ENCODE peak calls at places on chromosome 2, in ten cellular contexts. One of them, this sample, is unnamed.

GRCh38 chr2:10452334-10452733 is 4.2 kb upstream of the ODC1 start:
- DNase-seq in H9: no peak
- DNase-seq in H7: peak; percentile 21
- DNase-seq in amniotic stem cell: no peak
- DNase-seq in stimulated activated CD4-positive, alpha-beta T cell treated with anti-CD3 and anti-CD28 coated beads, Interleukin-4, amount 100 ng/mL, for 4 hours: no peak
- DNase-seq in brain pericyte: no peak
- DNase-seq in AG10803: peak; percentile 78
- DNase-seq in cardiac fibroblast: peak; percentile 76
- DNase-seq in ELR: peak; percentile 95
- DNase-seq in fibroblast of villous mesenchyme: peak; percentile 44
- DNase-seq in this sample: no peak

GRCh38 chr2:165634855-165635254 is 159.2 kb downstream of the GALNT3 start:
- DNase-seq in H9: peak; percentile 69
- DNase-seq in H7: peak; percentile 22
- DNase-seq in amniotic stem cell: no peak
- DNase-seq in stimulated activated CD4-positive, alpha-beta T cell treated with anti-CD3 and anti-CD28 coated beads, Interleukin-4, amount 100 ng/mL, for 4 hours: no peak
- DNase-seq in brain pericyte: peak; percentile 92
- DNase-seq in AG10803: peak; percentile 1
- DNase-seq in cardiac fibroblast: peak; percentile 73
- DNase-seq in ELR: no peak
- DNase-seq in fibroblast of villous mesenchyme: peak; percentile 28
- DNase-seq in this sample: peak; percentile 81

GRCh38 chr2:59790186-59791142 is 763.0 kb downstream of the BCL11A start:
- DNase-seq in H9: no peak
- DNase-seq in H7: no peak
- DNase-seq in amniotic stem cell: no peak
- DNase-seq in stimulated activated CD4-positive, alpha-beta T cell treated with anti-CD3 and anti-CD28 coated beads, Interleukin-4, amount 100 ng/mL, for 4 hours: no peak
- DNase-seq in brain pericyte: no peak
- DNase-seq in AG10803: no peak
- DNase-seq in cardiac fibroblast: no peak
- DNase-seq in ELR: no peak
- DNase-seq in fibroblast of villous mesenchyme: no peak
- DNase-seq in this sample: no peak

GRCh38 chr2:67522154-67522553 is 125.0 kb downstream of the ETAA1 start:
- DNase-seq in H9: no peak
- DNase-seq in H7: no peak
- DNase-seq in amniotic stem cell: no peak
- DNase-seq in stimulated activated CD4-positive, alpha-beta T cell treated with anti-CD3 and anti-CD28 coated beads, Interleukin-4, amount 100 ng/mL, for 4 hours: no peak
- DNase-seq in brain pericyte: no peak
- DNase-seq in AG10803: no peak
- DNase-seq in cardiac fibroblast: no peak
- DNase-seq in ELR: peak; percentile 2
- DNase-seq in fibroblast of villous mesenchyme: peak; percentile 61
- DNase-seq in this sample: no peak

GRCh38 chr2:138777996-138778395 is 2.2 kb downstream of the NXPH2 start:
- DNase-seq in H9: peak; percentile 71
- DNase-seq in H7: peak; percentile 63
- DNase-seq in amniotic stem cell: no peak
- DNase-seq in stimulated activated CD4-positive, alpha-beta T cell treated with anti-CD3 and anti-CD28 coated beads, Interleukin-4, amount 100 ng/mL, for 4 hours: no peak
- DNase-seq in brain pericyte: no peak
- DNase-seq in AG10803: peak; percentile 17
- DNase-seq in cardiac fibroblast: peak; percentile 22
- DNase-seq in ELR: peak; percentile 46
- DNase-seq in fibroblast of villous mesenchyme: peak; percentile 3
- DNase-seq in this sample: no peak

GRCh38 chr2:210287301-210287700 is 27.7 kb downstream of the MYL1 start:
- DNase-seq in H9: no peak
- DNase-seq in H7: no peak
- DNase-seq in amniotic stem cell: no peak
- DNase-seq in stimulated activated CD4-positive, alpha-beta T cell treated with anti-CD3 and anti-CD28 coated beads, Interleukin-4, amount 100 ng/mL, for 4 hours: no peak
- DNase-seq in brain pericyte: no peak
- DNase-seq in AG10803: no peak
- DNase-seq in cardiac fibroblast: no peak
- DNase-seq in ELR: no peak
- DNase-seq in fibroblast of villous mesenchyme: no peak
- DNase-seq in this sample: no peak

GRCh38 chr2:161436411-161436810 is 20.3 kb downstream of the TBR1 start:
- DNase-seq in H9: no peak
- DNase-seq in H7: no peak
- DNase-seq in amniotic stem cell: peak; percentile 55
- DNase-seq in stimulated activated CD4-positive, alpha-beta T cell treated with anti-CD3 and anti-CD28 coated beads, Interleukin-4, amount 100 ng/mL, for 4 hours: no peak
- DNase-seq in brain pericyte: no peak
- DNase-seq in AG10803: peak; percentile 89
- DNase-seq in cardiac fibroblast: peak; percentile 62
- DNase-seq in ELR: peak; percentile 91
- DNase-seq in fibroblast of villous mesenchyme: peak; percentile 53
- DNase-seq in this sample: no peak

GRCh38 chr2:1687254-1687653 is 57.1 kb downstream of the PXDN start:
- DNase-seq in H9: no peak
- DNase-seq in H7: peak; percentile 47
- DNase-seq in amniotic stem cell: no peak
- DNase-seq in stimulated activated CD4-positive, alpha-beta T cell treated with anti-CD3 and anti-CD28 coated beads, Interleukin-4, amount 100 ng/mL, for 4 hours: no peak
- DNase-seq in brain pericyte: no peak
- DNase-seq in AG10803: no peak
- DNase-seq in cardiac fibroblast: no peak
- DNase-seq in ELR: peak; percentile 23
- DNase-seq in fibroblast of villous mesenchyme: no peak
- DNase-seq in this sample: no peak

GRCh38 chr2:65458999-65459398 is 26.6 kb upstream of the SPRED2 start:
- DNase-seq in H9: no peak
- DNase-seq in H7: no peak
- DNase-seq in amniotic stem cell: no peak
- DNase-seq in stimulated activated CD4-positive, alpha-beta T cell treated with anti-CD3 and anti-CD28 coated beads, Interleukin-4, amount 100 ng/mL, for 4 hours: no peak
- DNase-seq in brain pericyte: peak; percentile 5
- DNase-seq in AG10803: no peak
- DNase-seq in cardiac fibroblast: no peak
- DNase-seq in ELR: peak; percentile 49
- DNase-seq in fibroblast of villous mesenchyme: no peak
- DNase-seq in this sample: no peak

GRCh38 chr2:28274911-28275685 is 117.6 kb upstream of the FOSL2 start:
- DNase-seq in H9: peak; percentile 47
- DNase-seq in H7: peak; percentile 14
- DNase-seq in amniotic stem cell: peak; percentile 60
- DNase-seq in stimulated activated CD4-positive, alpha-beta T cell treated with anti-CD3 and anti-CD28 coated beads, Interleukin-4, amount 100 ng/mL, for 4 hours: no peak
- DNase-seq in brain pericyte: peak; percentile 73
- DNase-seq in AG10803: peak; percentile 75
- DNase-seq in cardiac fibroblast: peak; percentile 90
- DNase-seq in ELR: peak; percentile 97
- DNase-seq in fibroblast of villous mesenchyme: peak; percentile 96
- DNase-seq in this sample: no peak

GRCh38 chr2:105873721-105874120 is 129.0 kb downstream of the NCK2 start:
- DNase-seq in H9: no peak
- DNase-seq in H7: peak; percentile 80
- DNase-seq in amniotic stem cell: no peak
- DNase-seq in stimulated activated CD4-positive, alpha-beta T cell treated with anti-CD3 and anti-CD28 coated beads, Interleukin-4, amount 100 ng/mL, for 4 hours: peak; percentile 67
- DNase-seq in brain pericyte: peak; percentile 13
- DNase-seq in AG10803: peak; percentile 37
- DNase-seq in cardiac fibroblast: peak; percentile 72
- DNase-seq in ELR: peak; percentile 86
- DNase-seq in fibroblast of villous mesenchyme: peak; percentile 72
- DNase-seq in this sample: no peak

GRCh38 chr2:151758744-151759143 is 24.5 kb upstream of the NEB start:
- DNase-seq in H9: no peak
- DNase-seq in H7: no peak
- DNase-seq in amniotic stem cell: no peak
- DNase-seq in stimulated activated CD4-positive, alpha-beta T cell treated with anti-CD3 and anti-CD28 coated beads, Interleukin-4, amount 100 ng/mL, for 4 hours: no peak
- DNase-seq in brain pericyte: no peak
- DNase-seq in AG10803: no peak
- DNase-seq in cardiac fibroblast: no peak
- DNase-seq in ELR: no peak
- DNase-seq in fibroblast of villous mesenchyme: no peak
- DNase-seq in this sample: no peak

GRCh38 chr2:234594715-234595114 is 97.8 kb upstream of the ARL4C start:
- DNase-seq in H9: no peak
- DNase-seq in H7: no peak
- DNase-seq in amniotic stem cell: no peak
- DNase-seq in stimulated activated CD4-positive, alpha-beta T cell treated with anti-CD3 and anti-CD28 coated beads, Interleukin-4, amount 100 ng/mL, for 4 hours: no peak
- DNase-seq in brain pericyte: no peak
- DNase-seq in AG10803: no peak
- DNase-seq in cardiac fibroblast: no peak
- DNase-seq in ELR: no peak
- DNase-seq in fibroblast of villous mesenchyme: no peak
- DNase-seq in this sample: no peak

GRCh38 chr2:160298960-160299359 is 98.9 kb upstream of the ITGB6 start:
- DNase-seq in H9: no peak
- DNase-seq in H7: no peak
- DNase-seq in amniotic stem cell: no peak
- DNase-seq in stimulated activated CD4-positive, alpha-beta T cell treated with anti-CD3 and anti-CD28 coated beads, Interleukin-4, amount 100 ng/mL, for 4 hours: no peak
- DNase-seq in brain pericyte: no peak
- DNase-seq in AG10803: peak; percentile 76
- DNase-seq in cardiac fibroblast: peak; percentile 46
- DNase-seq in ELR: peak; percentile 39
- DNase-seq in fibroblast of villous mesenchyme: no peak
- DNase-seq in this sample: no peak

GRCh38 chr2:54557211-54557600 is 101.1 kb downstream of the SPTBN1 start:
- DNase-seq in H9: no peak
- DNase-seq in H7: no peak
- DNase-seq in amniotic stem cell: no peak
- DNase-seq in stimulated activated CD4-positive, alpha-beta T cell treated with anti-CD3 and anti-CD28 coated beads, Interleukin-4, amount 100 ng/mL, for 4 hours: no peak
- DNase-seq in brain pericyte: no peak
- DNase-seq in AG10803: no peak
- DNase-seq in cardiac fibroblast: no peak
- DNase-seq in ELR: no peak
- DNase-seq in fibroblast of villous mesenchyme: no peak
- DNase-seq in this sample: no peak

GRCh38 chr2:194723446-194723845 is 933.6 kb upstream of the SLC39A10 start:
- DNase-seq in H9: no peak
- DNase-seq in H7: no peak
- DNase-seq in amniotic stem cell: no peak
- DNase-seq in stimulated activated CD4-positive, alpha-beta T cell treated with anti-CD3 and anti-CD28 coated beads, Interleukin-4, amount 100 ng/mL, for 4 hours: no peak
- DNase-seq in brain pericyte: no peak
- DNase-seq in AG10803: no peak
- DNase-seq in cardiac fibroblast: no peak
- DNase-seq in ELR: no peak
- DNase-seq in fibroblast of villous mesenchyme: no peak
- DNase-seq in this sample: no peak

GRCh38 chr2:32752205-32752604 is 124.4 kb downstream of the TTC27 start:
- DNase-seq in H9: no peak
- DNase-seq in H7: no peak
- DNase-seq in amniotic stem cell: no peak
- DNase-seq in stimulated activated CD4-positive, alpha-beta T cell treated with anti-CD3 and anti-CD28 coated beads, Interleukin-4, amount 100 ng/mL, for 4 hours: no peak
- DNase-seq in brain pericyte: no peak
- DNase-seq in AG10803: peak; percentile 72
- DNase-seq in cardiac fibroblast: peak; percentile 60
- DNase-seq in ELR: no peak
- DNase-seq in fibroblast of villous mesenchyme: no peak
- DNase-seq in this sample: no peak

GRCh38 chr2:96747061-96747460 is 7.2 kb upstream of the LMAN2L start:
- DNase-seq in H9: no peak
- DNase-seq in H7: no peak
- DNase-seq in amniotic stem cell: no peak
- DNase-seq in stimulated activated CD4-positive, alpha-beta T cell treated with anti-CD3 and anti-CD28 coated beads, Interleukin-4, amount 100 ng/mL, for 4 hours: no peak
- DNase-seq in brain pericyte: no peak
- DNase-seq in AG10803: peak; percentile 25
- DNase-seq in cardiac fibroblast: no peak
- DNase-seq in ELR: no peak
- DNase-seq in fibroblast of villous mesenchyme: peak; percentile 36
- DNase-seq in this sample: no peak

GRCh38 chr2:179467927-179468326 is 203.3 kb upstream of the SESTD1 start:
- DNase-seq in H9: no peak
- DNase-seq in H7: no peak
- DNase-seq in amniotic stem cell: no peak
- DNase-seq in stimulated activated CD4-positive, alpha-beta T cell treated with anti-CD3 and anti-CD28 coated beads, Interleukin-4, amount 100 ng/mL, for 4 hours: no peak
- DNase-seq in brain pericyte: no peak
- DNase-seq in AG10803: no peak
- DNase-seq in cardiac fibroblast: no peak
- DNase-seq in ELR: no peak
- DNase-seq in fibroblast of villous mesenchyme: no peak
- DNase-seq in this sample: no peak

GRCh38 chr2:233936089-233936488 is 18.9 kb downstream of the TRPM8 start:
- DNase-seq in H9: no peak
- DNase-seq in H7: no peak
- DNase-seq in amniotic stem cell: no peak
- DNase-seq in stimulated activated CD4-positive, alpha-beta T cell treated with anti-CD3 and anti-CD28 coated beads, Interleukin-4, amount 100 ng/mL, for 4 hours: no peak
- DNase-seq in brain pericyte: no peak
- DNase-seq in AG10803: no peak
- DNase-seq in cardiac fibroblast: no peak
- DNase-seq in ELR: no peak
- DNase-seq in fibroblast of villous mesenchyme: no peak
- DNase-seq in this sample: no peak

GRCh38 chr2:12442627-12442928 is 274.2 kb upstream of the TRIB2 start:
- DNase-seq in H9: no peak
- DNase-seq in H7: no peak
- DNase-seq in amniotic stem cell: no peak
- DNase-seq in stimulated activated CD4-positive, alpha-beta T cell treated with anti-CD3 and anti-CD28 coated beads, Interleukin-4, amount 100 ng/mL, for 4 hours: no peak
- DNase-seq in brain pericyte: no peak
- DNase-seq in AG10803: no peak
- DNase-seq in cardiac fibroblast: no peak
- DNase-seq in ELR: peak; percentile 68
- DNase-seq in fibroblast of villous mesenchyme: peak; percentile 87
- DNase-seq in this sample: no peak

GRCh38 chr2:159904127-159904564 is 106.1 kb upstream of the CD302 start:
- DNase-seq in H9: no peak
- DNase-seq in H7: no peak
- DNase-seq in amniotic stem cell: no peak
- DNase-seq in stimulated activated CD4-positive, alpha-beta T cell treated with anti-CD3 and anti-CD28 coated beads, Interleukin-4, amount 100 ng/mL, for 4 hours: peak; percentile 44
- DNase-seq in brain pericyte: no peak
- DNase-seq in AG10803: no peak
- DNase-seq in cardiac fibroblast: no peak
- DNase-seq in ELR: no peak
- DNase-seq in fibroblast of villous mesenchyme: no peak
- DNase-seq in this sample: no peak

GRCh38 chr2:163779970-163780597 is 44.3 kb upstream of the FIGN start:
- DNase-seq in H9: no peak
- DNase-seq in H7: no peak
- DNase-seq in amniotic stem cell: no peak
- DNase-seq in stimulated activated CD4-positive, alpha-beta T cell treated with anti-CD3 and anti-CD28 coated beads, Interleukin-4, amount 100 ng/mL, for 4 hours: no peak
- DNase-seq in brain pericyte: no peak
- DNase-seq in AG10803: no peak
- DNase-seq in cardiac fibroblast: no peak
- DNase-seq in ELR: no peak
- DNase-seq in fibroblast of villous mesenchyme: no peak
- DNase-seq in this sample: no peak

GRCh38 chr2:187576906-187577305 is 22.7 kb upstream of the TFPI start:
- DNase-seq in H9: no peak
- DNase-seq in H7: no peak
- DNase-seq in amniotic stem cell: no peak
- DNase-seq in stimulated activated CD4-positive, alpha-beta T cell treated with anti-CD3 and anti-CD28 coated beads, Interleukin-4, amount 100 ng/mL, for 4 hours: no peak
- DNase-seq in brain pericyte: no peak
- DNase-seq in AG10803: no peak
- DNase-seq in cardiac fibroblast: no peak
- DNase-seq in ELR: no peak
- DNase-seq in fibroblast of villous mesenchyme: peak; percentile 75
- DNase-seq in this sample: no peak

GRCh38 chr2:163644238-163644637 is 91.6 kb downstream of the FIGN start:
- DNase-seq in H9: no peak
- DNase-seq in H7: no peak
- DNase-seq in amniotic stem cell: no peak
- DNase-seq in stimulated activated CD4-positive, alpha-beta T cell treated with anti-CD3 and anti-CD28 coated beads, Interleukin-4, amount 100 ng/mL, for 4 hours: no peak
- DNase-seq in brain pericyte: no peak
- DNase-seq in AG10803: no peak
- DNase-seq in cardiac fibroblast: no peak
- DNase-seq in ELR: peak; percentile 30
- DNase-seq in fibroblast of villous mesenchyme: no peak
- DNase-seq in this sample: no peak

GRCh38 chr2:223047260-223047761 is 4.7 kb upstream of the KCNE4 start:
- DNase-seq in H9: no peak
- DNase-seq in H7: no peak
- DNase-seq in amniotic stem cell: peak; percentile 65
- DNase-seq in stimulated activated CD4-positive, alpha-beta T cell treated with anti-CD3 and anti-CD28 coated beads, Interleukin-4, amount 100 ng/mL, for 4 hours: no peak
- DNase-seq in brain pericyte: no peak
- DNase-seq in AG10803: peak; percentile 98
- DNase-seq in cardiac fibroblast: peak; percentile 83
- DNase-seq in ELR: peak; percentile 85
- DNase-seq in fibroblast of villous mesenchyme: peak; percentile 96
- DNase-seq in this sample: no peak

GRCh38 chr2:72718906-72719305 is 106.9 kb downstream of the EXOC6B start:
- DNase-seq in H9: no peak
- DNase-seq in H7: no peak
- DNase-seq in amniotic stem cell: no peak
- DNase-seq in stimulated activated CD4-positive, alpha-beta T cell treated with anti-CD3 and anti-CD28 coated beads, Interleukin-4, amount 100 ng/mL, for 4 hours: no peak
- DNase-seq in brain pericyte: no peak
- DNase-seq in AG10803: no peak
- DNase-seq in cardiac fibroblast: no peak
- DNase-seq in ELR: no peak
- DNase-seq in fibroblast of villous mesenchyme: peak; percentile 24
- DNase-seq in this sample: no peak

GRCh38 chr2:223114917-223115316 is 62.9 kb downstream of the KCNE4 start:
- DNase-seq in H9: no peak
- DNase-seq in H7: no peak
- DNase-seq in amniotic stem cell: no peak
- DNase-seq in stimulated activated CD4-positive, alpha-beta T cell treated with anti-CD3 and anti-CD28 coated beads, Interleukin-4, amount 100 ng/mL, for 4 hours: no peak
- DNase-seq in brain pericyte: no peak
- DNase-seq in AG10803: no peak
- DNase-seq in cardiac fibroblast: no peak
- DNase-seq in ELR: no peak
- DNase-seq in fibroblast of villous mesenchyme: no peak
- DNase-seq in this sample: no peak